ENCODE peak calls at places on chromosomes 7 and 10, in seven cellular contexts. One of them, this sample, is unnamed.

GRCh38 chr10:19874190-19874589 is 58.0 kb downstream of the PLXDC2 start:
- DNase-seq in mesenchymal stem cell: no peak
- DNase-seq in neuronal stem cell: no peak
- DNase-seq in H9: no peak
- DNase-seq in H1: no peak
- DNase-seq in IMR-90: no peak
- DNase-seq in mesendoderm: no peak
- DNase-seq in this sample: no peak

GRCh38 chr7:24401628-24402593 is 117.9 kb downstream of the NPY start:
- DNase-seq in H1: no peak
- DNase-seq in mesendoderm: peak; percentile 36
- DNase-seq in H9: no peak
- DNase-seq in IMR-90: peak; percentile 40
- DNase-seq in mesenchymal stem cell: peak; percentile 32
- DNase-seq in neuronal stem cell: no peak
- DNase-seq in this sample: peak; percentile 55

GRCh38 chr10:19629559-19629958 is 186.7 kb upstream of the PLXDC2 start:
- DNase-seq in IMR-90: peak; percentile 67
- DNase-seq in H1: no peak
- DNase-seq in mesenchymal stem cell: peak; percentile 71
- DNase-seq in mesendoderm: peak; percentile 38
- DNase-seq in neuronal stem cell: peak; percentile 67
- DNase-seq in H9: peak; percentile 44
- DNase-seq in this sample: peak; percentile 24

GRCh38 chr7:28926871-28927597 is 31.1 kb downstream of the TRIL start:
- DNase-seq in mesendoderm: peak; percentile 87
- DNase-seq in mesenchymal stem cell: peak; percentile 82
- DNase-seq in H1: peak; percentile 66
- DNase-seq in H9: peak; percentile 67
- DNase-seq in IMR-90: peak; percentile 86
- DNase-seq in neuronal stem cell: peak; percentile 69
- DNase-seq in this sample: peak; percentile 97

GRCh38 chr10:55351431-55351830 is 550.4 kb upstream of the PCDH15 start:
- DNase-seq in mesendoderm: no peak
- DNase-seq in H9: no peak
- DNase-seq in IMR-90: no peak
- DNase-seq in H1: no peak
- DNase-seq in neuronal stem cell: no peak
- DNase-seq in mesenchymal stem cell: no peak
- DNase-seq in this sample: no peak

GRCh38 chr7:14432936-14433335 is 443.5 kb upstream of the ETV1 start:
- DNase-seq in mesendoderm: peak; percentile 65
- DNase-seq in H9: no peak
- DNase-seq in mesenchymal stem cell: no peak
- DNase-seq in neuronal stem cell: peak; percentile 59
- DNase-seq in IMR-90: no peak
- DNase-seq in H1: no peak
- DNase-seq in this sample: no peak

GRCh38 chr7:16695621-16696237 is 49.7 kb downstream of the BZW2 start:
- DNase-seq in mesendoderm: peak; percentile 77
- DNase-seq in IMR-90: peak; percentile 73
- DNase-seq in mesenchymal stem cell: peak; percentile 61
- DNase-seq in neuronal stem cell: peak; percentile 18
- DNase-seq in H9: no peak
- DNase-seq in H1: no peak
- DNase-seq in this sample: peak; percentile 63

GRCh38 chr10:51312817-51313216 is 238.5 kb downstream of the PRKG1 start:
- DNase-seq in H9: no peak
- DNase-seq in IMR-90: no peak
- DNase-seq in mesenchymal stem cell: no peak
- DNase-seq in mesendoderm: no peak
- DNase-seq in neuronal stem cell: no peak
- DNase-seq in H1: no peak
- DNase-seq in this sample: no peak

GRCh38 chr7:47693161-47693740 is 111.3 kb upstream of the TNS3 start:
- DNase-seq in H9: no peak
- DNase-seq in IMR-90: peak; percentile 76
- DNase-seq in neuronal stem cell: no peak
- DNase-seq in mesendoderm: no peak
- DNase-seq in H1: no peak
- DNase-seq in mesenchymal stem cell: peak; percentile 59
- DNase-seq in this sample: peak; percentile 96

GRCh38 chr10:112135604-112136003 is 48.0 kb downstream of the GPAM start:
- DNase-seq in mesenchymal stem cell: no peak
- DNase-seq in H1: no peak
- DNase-seq in IMR-90: no peak
- DNase-seq in mesendoderm: no peak
- DNase-seq in neuronal stem cell: no peak
- DNase-seq in H9: no peak
- DNase-seq in this sample: no peak

GRCh38 chr10:130175074-130175473 is 38.9 kb downstream of the GLRX3 start:
- DNase-seq in H1: no peak
- DNase-seq in mesenchymal stem cell: no peak
- DNase-seq in H9: no peak
- DNase-seq in mesendoderm: no peak
- DNase-seq in IMR-90: no peak
- DNase-seq in neuronal stem cell: no peak
- DNase-seq in this sample: no peak

GRCh38 chr10:32795598-32796183 is 162.3 kb downstream of the ITGB1 start:
- DNase-seq in mesenchymal stem cell: peak; percentile 45
- DNase-seq in mesendoderm: peak; percentile 34
- DNase-seq in neuronal stem cell: peak; percentile 14
- DNase-seq in H9: no peak
- DNase-seq in H1: no peak
- DNase-seq in IMR-90: peak; percentile 32
- DNase-seq in this sample: peak; percentile 42

GRCh38 chr7:155858521-155859061 is 46.3 kb upstream of the SHH start:
- DNase-seq in neuronal stem cell: no peak
- DNase-seq in mesendoderm: no peak
- DNase-seq in H1: no peak
- DNase-seq in mesenchymal stem cell: no peak
- DNase-seq in H9: no peak
- DNase-seq in IMR-90: peak; percentile 28
- DNase-seq in this sample: no peak

GRCh38 chr7:28900311-28900710 is 57.8 kb downstream of the TRIL start:
- DNase-seq in mesenchymal stem cell: no peak
- DNase-seq in H9: no peak
- DNase-seq in neuronal stem cell: no peak
- DNase-seq in H1: no peak
- DNase-seq in IMR-90: no peak
- DNase-seq in mesendoderm: no peak
- DNase-seq in this sample: no peak

GRCh38 chr10:78763651-78764395 is 304.9 kb upstream of the ZMIZ1 start:
- DNase-seq in neuronal stem cell: no peak
- DNase-seq in IMR-90: no peak
- DNase-seq in H1: no peak
- DNase-seq in mesenchymal stem cell: no peak
- DNase-seq in mesendoderm: no peak
- DNase-seq in H9: no peak
- DNase-seq in this sample: no peak

GRCh38 chr7:5139998-5140397 is 50.0 kb upstream of the WIPI2 start:
- DNase-seq in IMR-90: peak; percentile 9
- DNase-seq in mesendoderm: peak; percentile 43
- DNase-seq in mesenchymal stem cell: peak; percentile 5
- DNase-seq in H9: peak; percentile 72
- DNase-seq in H1: peak; percentile 69
- DNase-seq in neuronal stem cell: peak; percentile 3
- DNase-seq in this sample: peak; percentile 73

GRCh38 chr10:96919785-96920425 is 87.8 kb downstream of the LCOR start:
- DNase-seq in neuronal stem cell: no peak
- DNase-seq in H9: no peak
- DNase-seq in mesenchymal stem cell: no peak
- DNase-seq in mesendoderm: no peak
- DNase-seq in IMR-90: peak; percentile 11
- DNase-seq in H1: no peak
- DNase-seq in this sample: no peak

GRCh38 chr7:158487546-158488224 is 99.9 kb downstream of the PTPRN2 start:
- DNase-seq in IMR-90: no peak
- DNase-seq in mesenchymal stem cell: no peak
- DNase-seq in mesendoderm: no peak
- DNase-seq in H1: no peak
- DNase-seq in H9: no peak
- DNase-seq in neuronal stem cell: no peak
- DNase-seq in this sample: no peak

GRCh38 chr7:31899356-31899927 is 170.8 kb downstream of the PDE1C start:
- DNase-seq in H1: no peak
- DNase-seq in H9: no peak
- DNase-seq in IMR-90: no peak
- DNase-seq in mesendoderm: peak; percentile 36
- DNase-seq in mesenchymal stem cell: no peak
- DNase-seq in neuronal stem cell: no peak
- DNase-seq in this sample: no peak

GRCh38 chr10:43855667-43856210 is 207.1 kb upstream of the ZNF32 start:
- DNase-seq in H1: peak; percentile 11
- DNase-seq in neuronal stem cell: no peak
- DNase-seq in mesendoderm: no peak
- DNase-seq in H9: no peak
- DNase-seq in IMR-90: no peak
- DNase-seq in mesenchymal stem cell: peak; percentile 34
- DNase-seq in this sample: no peak

GRCh38 chr10:72083234-72084093 is 4.9 kb downstream of the SPOCK2 start:
- DNase-seq in H1: no peak
- DNase-seq in mesenchymal stem cell: no peak
- DNase-seq in mesendoderm: no peak
- DNase-seq in IMR-90: no peak
- DNase-seq in H9: peak; percentile 19
- DNase-seq in neuronal stem cell: no peak
- DNase-seq in this sample: no peak

GRCh38 chr10:91864744-91865143 is 44.5 kb downstream of the FGFBP3 start:
- DNase-seq in mesenchymal stem cell: peak; percentile 65
- DNase-seq in mesendoderm: no peak
- DNase-seq in neuronal stem cell: no peak
- DNase-seq in IMR-90: peak; percentile 65
- DNase-seq in H9: no peak
- DNase-seq in H1: no peak
- DNase-seq in this sample: no peak

GRCh38 chr7:72316148-72316547 is 96.0 kb downstream of the CALN1 start:
- DNase-seq in H9: no peak
- DNase-seq in neuronal stem cell: no peak
- DNase-seq in H1: no peak
- DNase-seq in mesendoderm: no peak
- DNase-seq in mesenchymal stem cell: no peak
- DNase-seq in IMR-90: no peak
- DNase-seq in this sample: no peak

GRCh38 chr7:90660100-90660499 is 64.0 kb downstream of the CDK14 start:
- DNase-seq in mesendoderm: no peak
- DNase-seq in mesenchymal stem cell: no peak
- DNase-seq in H1: no peak
- DNase-seq in IMR-90: no peak
- DNase-seq in H9: no peak
- DNase-seq in neuronal stem cell: no peak
- DNase-seq in this sample: no peak

GRCh38 chr7:90660819-90661218 is 64.7 kb downstream of the CDK14 start:
- DNase-seq in H1: no peak
- DNase-seq in H9: no peak
- DNase-seq in mesenchymal stem cell: no peak
- DNase-seq in mesendoderm: peak; percentile 16
- DNase-seq in IMR-90: no peak
- DNase-seq in neuronal stem cell: no peak
- DNase-seq in this sample: no peak

GRCh38 chr7:90666186-90666585 is 70.1 kb downstream of the CDK14 start:
- DNase-seq in mesenchymal stem cell: no peak
- DNase-seq in neuronal stem cell: no peak
- DNase-seq in H1: no peak
- DNase-seq in IMR-90: peak; percentile 66
- DNase-seq in H9: no peak
- DNase-seq in mesendoderm: no peak
- DNase-seq in this sample: no peak

GRCh38 chr7:90661290-90662151 is 65.4 kb downstream of the CDK14 start:
- DNase-seq in mesendoderm: peak; percentile 35
- DNase-seq in mesenchymal stem cell: no peak
- DNase-seq in IMR-90: peak; percentile 46
- DNase-seq in neuronal stem cell: no peak
- DNase-seq in H1: no peak
- DNase-seq in H9: no peak
- DNase-seq in this sample: peak; percentile 32

GRCh38 chr7:90663176-90663575 is 67.1 kb downstream of the CDK14 start:
- DNase-seq in mesendoderm: no peak
- DNase-seq in H9: no peak
- DNase-seq in neuronal stem cell: no peak
- DNase-seq in H1: no peak
- DNase-seq in IMR-90: no peak
- DNase-seq in mesenchymal stem cell: no peak
- DNase-seq in this sample: no peak
- H3K27ac ChIP-seq in mesendoderm: no peak overlapping the region
- H3K27ac ChIP-seq in H9: no peak overlapping the region
- H3K27ac ChIP-seq in neuronal stem cell: no peak overlapping the region
- H3K27ac ChIP-seq in H1: no peak overlapping the region
- H3K27ac ChIP-seq in IMR-90: no peak overlapping the region
- H3K27ac ChIP-seq in mesenchymal stem cell: no peak overlapping the region
- H3K27ac ChIP-seq in this sample: no peak overlapping the region

GRCh38 chr7:130831322-130831721 is 97.3 kb upstream of the KLF14 start:
- DNase-seq in neuronal stem cell: no peak
- DNase-seq in IMR-90: no peak
- DNase-seq in mesendoderm: no peak
- DNase-seq in mesenchymal stem cell: no peak
- DNase-seq in H9: no peak
- DNase-seq in H1: no peak
- DNase-seq in this sample: no peak
- H3K4me1 ChIP-seq in neuronal stem cell: no peaks in the 10 kb centered on the region
- H3K4me1 ChIP-seq in IMR-90: peaks cover under 1% of the 10 kb centered on the region
- H3K4me1 ChIP-seq in mesendoderm: no peaks in the 10 kb centered on the region
- H3K4me1 ChIP-seq in mesenchymal stem cell: peaks cover 2% of the 10 kb centered on the region
- H3K4me1 ChIP-seq in H9: no peaks in the 10 kb centered on the region
- H3K4me1 ChIP-seq in H1: no peaks in the 10 kb centered on the region
- H3K4me1 ChIP-seq in this sample: no peaks in the 10 kb centered on the region

GRCh38 chr10:99279626-99280111 is 44.0 kb upstream of the HPSE2 start:
- DNase-seq in neuronal stem cell: no peak
- DNase-seq in mesendoderm: peak; percentile 27
- DNase-seq in H9: no peak
- DNase-seq in mesenchymal stem cell: peak; percentile 92
- DNase-seq in IMR-90: peak; percentile 33
- DNase-seq in H1: no peak
- DNase-seq in this sample: no peak

GRCh38 chr10:99276848-99277486 is 41.3 kb upstream of the HPSE2 start:
- DNase-seq in IMR-90: peak; percentile 2
- DNase-seq in mesendoderm: peak; percentile 25
- DNase-seq in neuronal stem cell: peak; percentile 32
- DNase-seq in H1: no peak
- DNase-seq in H9: no peak
- DNase-seq in mesenchymal stem cell: peak; percentile 20
- DNase-seq in this sample: peak; percentile 29

GRCh38 chr10:99285846-99286245 is 43.3 kb upstream of the CNNM1 start:
- DNase-seq in H1: no peak
- DNase-seq in mesendoderm: no peak
- DNase-seq in IMR-90: peak; percentile 1
- DNase-seq in neuronal stem cell: no peak
- DNase-seq in H9: no peak
- DNase-seq in mesenchymal stem cell: peak; percentile 56
- DNase-seq in this sample: no peak

GRCh38 chr10:99280472-99280871 is 44.8 kb upstream of the HPSE2 start:
- DNase-seq in neuronal stem cell: no peak
- DNase-seq in IMR-90: no peak
- DNase-seq in mesendoderm: peak; percentile 14
- DNase-seq in mesenchymal stem cell: peak; percentile 8
- DNase-seq in H9: no peak
- DNase-seq in H1: no peak
- DNase-seq in this sample: no peak
- H3K23ac ChIP-seq in neuronal stem cell: no peak overlapping the region
- H3K23ac ChIP-seq in IMR-90: no peak overlapping the region
- H3K23ac ChIP-seq in mesendoderm: no peak overlapping the region
- H3K23ac ChIP-seq in mesenchymal stem cell: no peak overlapping the region
- H3K23ac ChIP-seq in H9: no peak overlapping the region
- H3K23ac ChIP-seq in H1: no peak overlapping the region
- H3K23ac ChIP-seq in this sample: no peak overlapping the region

GRCh38 chr10:102599565-102600327 is 44.5 kb upstream of the TRIM8 start:
- DNase-seq in neuronal stem cell: no peak
- DNase-seq in mesendoderm: no peak
- DNase-seq in H9: no peak
- DNase-seq in mesenchymal stem cell: peak; percentile 65
- DNase-seq in H1: no peak
- DNase-seq in IMR-90: no peak
- DNase-seq in this sample: no peak
- H3K27ac ChIP-seq in neuronal stem cell: no peak overlapping the region
- H3K27ac ChIP-seq in mesendoderm: peak overlapping the region; percentile 45
- H3K27ac ChIP-seq in H9: no peak overlapping the region
- H3K27ac ChIP-seq in mesenchymal stem cell: peak overlapping the region; percentile 67
- H3K27ac ChIP-seq in H1: no peak overlapping the region
- H3K27ac ChIP-seq in IMR-90: peak overlapping the region; percentile 44
- H3K27ac ChIP-seq in this sample: peak overlapping the region; percentile 11

This sample was measured in trophoblast cell.